ENCODE peak calls at places on chromosomes 12 and 14, in six cellular contexts. G is AG10803, C is RWPE1, Q is cardiac muscle cell, P is breast epithelium, J is omental fat pad. Z is an unnamed sample.

GRCh38 chr12:43988838-43989560 is 153.1 kb downstream of the TMEM117 start:
- DNase-seq in G (no peak), C (peak), Q (no peak), P (no peak), J (no peak), Z (no peak)

GRCh38 chr12:64177001-64177400 is 45.1 kb downstream of the KICS2 start:
- DNase-seq in G (no peak), C (no peak), Q (no peak), P (no peak), J (no peak), Z (no peak)

GRCh38 chr12:58503731-58504520 is 416.4 kb downstream of the LRIG3 start:
- DNase-seq in G (peak), C (no peak), Q (peak), P (no peak), J (no peak), Z (no peak)

GRCh38 chr12:104506691-104507401 is 50.1 kb downstream of the CHST11 start:
- DNase-seq in G (no peak), C (no peak), Q (no peak), P (no peak), J (no peak), Z (no peak)

GRCh38 chr12:34406228-34406995 is 384.1 kb downstream of the ALG10 start:
- DNase-seq in G (no peak), C (no peak), Q (no peak), P (peak), J (peak), Z (peak)

GRCh38 chr12:56581418-56582145 is 48.5 kb downstream of the BAZ2A start:
- DNase-seq in G (no peak), C (peak), Q (no peak), P (no peak), J (no peak), Z (no peak)

GRCh38 chr14:105224845-105225585 is 23.3 kb upstream of the BTBD6 start:
- DNase-seq in G (no peak), C (no peak), Q (no peak), P (no peak), J (no peak), Z (no peak)

GRCh38 chr12:78096909-78097597 is 266.4 kb downstream of the NAV3 start:
- DNase-seq in G (peak), C (no peak), Q (peak), P (no peak), J (no peak), Z (no peak)

GRCh38 chr12:89678225-89678624 is 30.4 kb downstream of the ATP2B1 start:
- DNase-seq in G (no peak), C (no peak), Q (no peak), P (no peak), J (no peak), Z (no peak)

GRCh38 chr12:58918475-58918874 is 1.8 kb downstream of the LRIG3 start:
- DNase-seq in G (no peak), C (no peak), Q (no peak), P (no peak), J (no peak), Z (no peak)

GRCh38 chr12:122265433-122265832 is 861 bp downstream of the VPS33A start:
- DNase-seq in G (no peak), C (no peak), Q (no peak), P (no peak), J (no peak), Z (no peak)

GRCh38 chr12:89985935-89986334 is 277.3 kb upstream of the ATP2B1 start:
- DNase-seq in G (no peak), C (no peak), Q (no peak), P (no peak), J (no peak), Z (no peak)

GRCh38 chr14:104369208-104369607 is 210.4 kb upstream of the C14orf180 start:
- DNase-seq in G (no peak), C (no peak), Q (no peak), P (no peak), J (no peak), Z (no peak)

GRCh38 chr14:52082903-52083302 is 14.0 kb upstream of the NID2 start:
- DNase-seq in G (no peak), C (no peak), Q (no peak), P (no peak), J (no peak), Z (no peak)

GRCh38 chr12:119334459-119335170 is at the start of gene CCDC60:
- DNase-seq in G (no peak), C (peak), Q (no peak), P (no peak), J (no peak), Z (peak)

GRCh38 chr12:1644523-1645438 is 15.8 kb downstream of the WNT5B start:
- DNase-seq in G (peak), C (peak), Q (peak), P (no peak), J (no peak), Z (peak)

GRCh38 chr12:27123642-27124041 is 41.3 kb upstream of the C12orf71 start:
- DNase-seq in G (peak), C (peak), Q (peak), P (no peak), J (no peak), Z (no peak)
- TF ChIP-seq CTCF in G (no peak), C (no peak), Q (no peak), P (peak), J (no peak), Z (no peak)

GRCh38 chr14:77273796-77274195 is 2.8 kb upstream of the NGB start:
- DNase-seq in G (no peak), C (no peak), Q (no peak), P (no peak), J (no peak), Z (no peak)

GRCh38 chr14:77276959-77277358 is 6.0 kb upstream of the NGB start:
- DNase-seq in G (no peak), C (no peak), Q (no peak), P (no peak), J (no peak), Z (no peak)

GRCh38 chr14:77276295-77276935 is 5.4 kb upstream of the NGB start:
- DNase-seq in G (no peak), C (no peak), Q (no peak), P (no peak), J (no peak), Z (no peak)

GRCh38 chr14:77275855-77276153 is 4.8 kb upstream of the NGB start:
- DNase-seq in G (no peak), C (no peak), Q (no peak), P (no peak), J (no peak), Z (no peak)

DNA sequence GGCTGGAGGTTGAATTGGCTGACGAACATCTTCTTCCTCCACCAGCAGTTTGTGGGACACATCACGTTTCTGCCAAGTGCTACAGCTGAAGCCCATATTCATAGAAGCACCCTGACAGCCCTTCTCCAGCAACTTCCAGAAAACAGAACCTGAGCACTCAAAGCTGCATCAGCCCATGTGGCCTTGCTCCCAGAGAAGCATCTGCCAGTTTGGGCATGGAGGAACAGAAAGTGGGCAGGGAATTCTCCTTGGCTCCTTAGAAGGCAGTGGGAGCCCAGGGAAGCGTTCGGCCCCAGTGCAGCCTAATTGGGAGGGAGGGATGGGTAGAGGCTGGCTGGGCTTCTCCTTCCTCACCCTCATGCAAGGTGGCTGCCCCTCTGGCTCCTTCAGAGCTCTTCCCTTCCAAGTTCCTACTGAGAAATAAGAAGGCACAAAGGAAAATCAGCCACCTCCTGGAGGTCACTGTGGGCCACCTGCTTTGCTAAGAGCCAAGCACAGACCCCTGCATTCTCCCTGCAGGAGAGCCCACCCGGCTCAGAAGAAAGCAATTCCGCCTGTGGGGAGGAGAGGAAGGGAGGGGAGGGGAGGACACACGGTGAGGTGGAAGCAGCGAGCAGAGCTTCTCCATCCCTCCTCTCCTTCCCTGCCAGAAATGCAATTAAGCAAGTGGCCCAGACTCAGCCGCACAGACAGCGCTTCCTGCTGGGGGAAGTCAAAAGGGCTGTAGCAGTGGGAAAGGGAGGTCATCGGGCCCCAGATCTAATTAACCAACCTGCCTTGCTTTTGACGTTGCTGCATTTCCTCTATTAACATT is 4.2 kb upstream of the NGB start:
- DNase-seq in G (no peak), C (no peak), Q (no peak), P (no peak), J (no peak), Z (peak)
- TF ChIP-seq CTCF in G (no peak), C (no peak), Q (no peak), P (no peak), J (no peak), Z (no peak)

DNA sequence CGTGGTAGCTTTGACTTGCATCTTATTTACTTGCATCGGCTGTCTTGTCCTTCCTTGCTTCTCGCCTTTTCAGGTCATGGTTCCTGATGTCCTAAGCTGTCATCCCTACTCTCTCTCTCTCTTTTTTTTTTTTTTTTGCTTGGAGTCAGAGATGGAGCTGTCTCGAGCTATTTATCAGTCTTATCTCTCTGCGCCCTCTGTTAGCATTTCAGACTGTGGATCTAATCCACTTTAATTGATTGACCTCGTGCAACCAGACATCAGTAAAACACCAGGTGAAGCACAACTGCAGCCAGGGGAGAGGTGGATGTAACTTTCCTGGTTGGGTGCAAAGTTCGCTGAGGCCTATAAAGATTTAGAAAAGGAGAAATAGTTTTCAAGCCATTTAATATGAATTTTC is 554.8 kb downstream of the DIO2 start:
- DNase-seq in G (no peak), C (no peak), Q (no peak), P (no peak), J (no peak), Z (no peak)
- TF ChIP-seq CTCF in G (no peak), C (no peak), Q (no peak), P (no peak), J (no peak), Z (no peak)

GRCh38 chr12:99282670-99283069 is 364.9 kb upstream of the GARIN6 start:
- DNase-seq in G (no peak), C (no peak), Q (no peak), P (no peak), J (no peak), Z (no peak)

GRCh38 chr12:99281277-99281676 is 366.3 kb upstream of the GARIN6 start:
- DNase-seq in G (no peak), C (no peak), Q (no peak), P (no peak), J (no peak), Z (no peak)

GRCh38 chr12:99284161-99284560 is 363.4 kb upstream of the GARIN6 start:
- DNase-seq in G (peak), C (no peak), Q (no peak), P (no peak), J (no peak), Z (no peak)

GRCh38 chr12:99282086-99282485 is 365.5 kb upstream of the GARIN6 start:
- DNase-seq in G (no peak), C (no peak), Q (no peak), P (no peak), J (no peak), Z (no peak)

DNA sequence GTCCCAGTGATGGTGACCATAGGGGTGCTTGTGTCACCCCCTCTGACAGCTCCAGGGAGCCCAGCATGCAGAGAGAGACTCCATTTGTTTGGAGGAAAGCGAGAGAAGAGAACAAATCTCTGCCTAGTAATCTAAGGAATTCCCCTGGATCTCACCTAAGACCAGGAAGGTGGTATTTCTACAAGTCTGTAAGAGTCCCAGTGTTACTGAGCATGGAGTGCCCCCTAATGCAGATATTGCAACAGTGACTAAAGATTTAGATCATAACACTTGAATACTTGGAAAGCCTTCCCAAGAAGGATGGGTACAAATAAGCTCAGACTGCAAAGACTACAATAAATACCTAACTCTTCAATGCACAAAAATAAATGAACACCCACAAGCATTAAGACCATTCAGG is 360.4 kb upstream of the GARIN6 start:
- DNase-seq in G (no peak), C (no peak), Q (no peak), P (no peak), J (no peak), Z (no peak)
- TF ChIP-seq CTCF in G (no peak), C (no peak), Q (no peak), P (no peak), J (no peak), Z (no peak)

GRCh38 chr14:54023027-54023426 is 66.4 kb upstream of the BMP4 start:
- DNase-seq in G (no peak), C (no peak), Q (no peak), P (no peak), J (no peak), Z (no peak)

GRCh38 chr14:54026671-54027070 is 70.0 kb upstream of the BMP4 start:
- DNase-seq in G (no peak), C (no peak), Q (no peak), P (no peak), J (no peak), Z (no peak)

GRCh38 chr14:54025661-54026060 is 69.0 kb upstream of the BMP4 start:
- DNase-seq in G (no peak), C (peak), Q (peak), P (no peak), J (no peak), Z (no peak)
- TF ChIP-seq CTCF in G (peak), C (peak), Q (peak), P (no peak), J (no peak), Z (no peak)

DNA sequence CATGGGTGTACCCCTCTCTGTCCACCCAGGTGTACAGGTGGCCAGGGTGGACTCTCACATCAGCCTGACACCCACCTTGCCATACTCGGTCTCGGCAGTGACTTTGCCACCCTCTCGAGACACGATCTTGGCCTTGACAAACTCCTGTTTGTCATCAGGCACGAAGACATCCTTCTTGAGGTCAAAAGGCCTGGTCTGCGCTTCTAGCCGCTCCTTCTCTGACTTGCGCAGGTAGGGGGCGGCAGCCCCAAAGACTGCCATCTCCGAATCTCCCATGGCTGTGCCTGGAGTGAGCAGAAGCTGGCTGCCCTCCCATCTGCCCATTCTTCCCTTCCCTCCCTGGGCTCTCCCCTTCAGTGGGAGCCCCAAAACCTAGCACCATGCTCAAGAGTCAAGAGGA is 2.0 kb downstream of the MYH7 start:
- DNase-seq in G (no peak), C (no peak), Q (no peak), P (no peak), J (no peak), Z (no peak)
- TF ChIP-seq CTCF in G (no peak), C (no peak), Q (no peak), P (no peak), J (no peak), Z (no peak)

GRCh38 chr12:15688838-15689237 is 100.3 kb downstream of the EPS8 start:
- DNase-seq in G (no peak), C (no peak), Q (peak), P (no peak), J (no peak), Z (no peak)
- TF ChIP-seq CTCF in G (no peak), C (no peak), Q (no peak), P (no peak), J (no peak), Z (no peak)

GRCh38 chr14:21825845-21826244 is 152.2 kb upstream of the OR4E1 start:
- DNase-seq in G (no peak), C (no peak), Q (no peak), P (no peak), J (no peak), Z (no peak)

GRCh38 chr14:21822109-21822508 is 148.5 kb upstream of the OR4E1 start:
- DNase-seq in G (no peak), C (no peak), Q (no peak), P (no peak), J (no peak), Z (no peak)

DNA sequence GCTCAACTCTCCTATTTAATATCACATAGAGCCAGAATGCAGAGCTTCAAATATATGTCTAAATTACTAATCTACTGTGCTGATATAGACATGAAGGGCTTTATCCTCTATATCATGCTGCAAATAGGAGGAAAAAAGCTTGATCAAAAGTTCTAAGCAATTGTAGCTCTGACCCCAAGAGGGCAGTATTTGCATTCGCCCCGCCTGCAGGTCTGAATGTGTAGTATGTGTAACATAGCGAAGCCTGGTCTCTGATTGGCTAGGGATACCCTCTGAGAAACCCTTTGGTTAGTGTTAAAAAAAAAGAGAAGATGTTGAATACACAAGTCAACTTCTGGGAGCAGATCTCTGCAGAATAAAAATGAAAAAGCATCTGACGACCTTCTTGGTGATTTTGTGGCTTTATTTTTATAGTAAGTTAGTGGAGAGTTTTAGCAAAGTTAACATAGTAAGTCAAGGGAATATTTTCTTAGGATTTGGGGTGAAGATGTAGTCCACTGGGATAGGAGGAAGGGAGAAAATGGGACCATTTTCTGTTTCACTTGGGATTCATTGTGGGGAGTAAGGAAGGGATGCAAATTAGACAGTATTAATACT is 151.6 kb upstream of the OR4E1 start:
- DNase-seq in G (no peak), C (peak), Q (peak), P (no peak), J (no peak), Z (peak)
- TF ChIP-seq CTCF in G (no peak), C (peak), Q (peak), P (no peak), J (no peak), Z (peak)